ENCODE peak calls at places on chromosomes 3 and 15, in eight cellular contexts. G, C, X, F, T, O, D and U are unnamed samples.

GRCh38 chr3:177069514-177070329 is 127.6 kb downstream of the TBL1XR1 start:
- DNase-seq in X (peak; percentile 86), F (no peak), C (no peak), G (no peak), T (no peak), D (no peak), O (no peak), U (no peak)

GRCh38 chr3:37494206-37494605 is 319.8 kb upstream of the LRRFIP2 start:
- DNase-seq in T (no peak), O (no peak), X (no peak), G (no peak), D (no peak), F (no peak), C (no peak), U (no peak)

GRCh38 chr3:17544632-17545031 is 197.8 kb downstream of the TBC1D5 start:
- DNase-seq in T (no peak), X (peak; percentile 14), O (no peak), F (no peak), C (no peak), D (no peak), G (no peak), U (no peak)

GRCh38 chr3:14876942-14877341 is 58.2 kb downstream of the FGD5 start:
- DNase-seq in X (peak; percentile 12), D (no peak), C (no peak), F (no peak), G (peak; percentile 72), O (no peak), T (no peak), U (no peak)

GRCh38 chr15:26729581-26729980 is 43.3 kb downstream of the GABRB3 start:
- DNase-seq in C (no peak), T (no peak), G (no peak), O (no peak), F (no peak), X (no peak), D (no peak), U (no peak)

GRCh38 chr15:38216763-38217162 is 35.9 kb upstream of the SPRED1 start:
- DNase-seq in C (no peak), D (no peak), T (no peak), G (no peak), F (no peak), X (peak; percentile 40), O (no peak), U (no peak)

GRCh38 chr3:53194218-53195065 is 33.4 kb downstream of the PRKCD start:
- DNase-seq in X (peak; percentile 38), T (no peak), O (no peak), D (no peak), G (no peak), F (no peak), C (no peak), U (no peak)

GRCh38 chr3:129365779-129366178 is 62.7 kb downstream of the EFCAB12 start:
- DNase-seq in G (no peak), C (no peak), X (no peak), D (no peak), O (no peak), T (no peak), F (no peak), U (no peak)

GRCh38 chr3:16481570-16481897 is 32.0 kb downstream of the RFTN1 start:
- DNase-seq in F (no peak), G (no peak), D (no peak), C (no peak), X (no peak), O (no peak), T (no peak), U (no peak)

GRCh38 chr15:28128036-28128435 is 28.9 kb upstream of the OCA2 start:
- DNase-seq in O (peak; percentile 33), D (no peak), T (no peak), F (peak; percentile 38), C (no peak), G (peak; percentile 37), X (no peak), U (no peak)

GRCh38 chr3:187186801-187187421 is 10.4 kb upstream of the RTP1 start:
- DNase-seq in T (peak; percentile 52), G (no peak), O (no peak), C (no peak), D (no peak), F (no peak), X (peak; percentile 81), U (no peak)

GRCh38 chr3:120102674-120103073 is 8.4 kb upstream of the GSK3B start:
- DNase-seq in C (no peak), D (no peak), T (no peak), O (no peak), G (no peak), X (no peak), F (no peak), U (no peak)

GRCh38 chr3:167738037-167738436 is 2.5 kb downstream of the SERPINI1 start:
- DNase-seq in G (no peak), C (no peak), F (no peak), X (no peak), T (no peak), D (no peak), O (no peak), U (no peak)

GRCh38 chr15:85825719-85826118 is 31.0 kb upstream of the KLHL25 start:
- DNase-seq in T (no peak), F (no peak), G (peak; percentile 90), C (no peak), X (no peak), O (no peak), D (no peak), U (no peak)

GRCh38 chr3:170992854-170993253 is 33.7 kb downstream of the SLC2A2 start:
- DNase-seq in G (no peak), X (peak; percentile 58), F (no peak), D (no peak), C (no peak), T (no peak), O (no peak), U (no peak)

GRCh38 chr15:98981851-98982722 is 25.5 kb downstream of the PGPEP1L start:
- DNase-seq in D (no peak), C (no peak), T (no peak), F (no peak), X (peak; percentile 33), O (no peak), G (no peak), U (no peak)

GRCh38 chr15:52256930-52257733 is 38.5 kb downstream of the MYO5C start:
- DNase-seq in C (no peak), F (no peak), X (peak; percentile 33), T (no peak), D (no peak), O (no peak), G (no peak), U (no peak)

GRCh38 chr3:158773166-158773565 is 28.7 kb upstream of the MFSD1 start:
- DNase-seq in F (no peak), X (no peak), G (no peak), C (no peak), D (no peak), O (no peak), T (no peak), U (no peak)

GRCh38 chr3:108018552-108018951 is 72.3 kb downstream of the CD47 start:
- DNase-seq in O (no peak), X (no peak), D (no peak), C (no peak), G (no peak), T (no peak), F (no peak), U (no peak)

GRCh38 chr15:57784081-57784488 is 77.6 kb downstream of the POLR2M start:
- DNase-seq in X (peak; percentile 55), D (no peak), G (no peak), F (no peak), T (no peak), O (no peak), C (no peak), U (no peak)

GRCh38 chr15:99438222-99438592 is 127.6 kb upstream of the MEF2A start:
- DNase-seq in T (no peak), D (no peak), X (no peak), O (no peak), F (no peak), C (no peak), G (no peak), U (peak; percentile 35)

GRCh38 chr15:53534105-53534839 is 225.2 kb downstream of the WDR72 start:
- DNase-seq in D (no peak), F (no peak), G (no peak), C (no peak), X (no peak), T (no peak), O (no peak), U (no peak)

GRCh38 chr3:41405466-41405865 is 206.2 kb downstream of the CTNNB1 start:
- DNase-seq in D (no peak), O (no peak), F (no peak), C (no peak), G (no peak), X (no peak), T (no peak), U (no peak)

GRCh38 chr3:52237659-52238172 is 1.2 kb downstream of the TWF2 start:
- DNase-seq in X (peak; percentile 91), G (peak; percentile 68), D (no peak), O (peak; percentile 45), F (no peak), C (no peak), T (peak; percentile 100), U (no peak)

GRCh38 chr3:38985581-38985980 is 66.2 kb downstream of the SCN11A start:
- DNase-seq in T (no peak), F (no peak), X (peak; percentile 68), C (no peak), G (no peak), D (no peak), O (no peak), U (no peak)